ENCODE peak calls at places on chromosomes 6 and 20, in six cellular contexts. S is NCI-H524; J is activated T-helper 1 cell treated with anti-CD3 and anti-CD28 coated beads, Interleukin-2, amount 50 U/mL, for 16 hours; Q is GM18507; H is CD8-positive, alpha-beta memory T cell; M is activated B cell treated with CpG ODN at 0.5 μM for 24 hours. U is an unnamed sample.

GRCh38 chr6:151154418-151154817 is 85.3 kb upstream of the AKAP12 start:
- DNase-seq in S (no peak), J (no peak), Q (no peak), H (no peak), M (no peak), U (no peak)

GRCh38 chr20:63036266-63036665 is 29.5 kb upstream of the BHLHE23 start:
- DNase-seq in S (peak), J (no peak), Q (no peak), H (no peak), M (no peak), U (no peak)

GRCh38 chr20:1484438-1485120 is 6.6 kb downstream of the SIRPB2 start:
- DNase-seq in S (no peak), J (no peak), Q (no peak), H (no peak), M (no peak), U (no peak)

GRCh38 chr20:6000851-6001250 is 50.4 kb downstream of the MCM8 start:
- DNase-seq in S (no peak), J (no peak), Q (no peak), H (no peak), M (no peak), U (no peak)

GRCh38 chr20:33148040-33148439 is 19.9 kb upstream of the BPIFA2 start:
- DNase-seq in S (no peak), J (no peak), Q (no peak), H (no peak), M (no peak), U (no peak)

GRCh38 chr6:170085475-170086401 is 205.1 kb downstream of the DLL1 start:
- DNase-seq in S (no peak), J (no peak), Q (no peak), H (no peak), M (peak), U (peak)

GRCh38 chr6:42938987-42939809 is 9.9 kb downstream of the CNPY3 start:
- DNase-seq in S (peak), J (no peak), Q (no peak), H (no peak), M (no peak), U (peak)

GRCh38 chr6:130417951-130418350 is 52.1 kb downstream of the TMEM200A start:
- DNase-seq in S (no peak), J (no peak), Q (no peak), H (no peak), M (no peak), U (no peak)

GRCh38 chr6:10730254-10730653 is 7.4 kb downstream of the TMEM14C start:
- DNase-seq in S (no peak), J (no peak), Q (no peak), H (no peak), M (no peak), U (no peak)

U was measured in left lobe of liver.